ENCODE peak calls at places on chromosomes 4 and X, in eight cellular contexts. G is stomach; Q is HuH-7; H is activated CD4-positive, alpha-beta T cell treated with anti-CD3 and anti-CD28 coated beads, Interleukin-2, amount 50 U/mL, for 24 hours; S is NAMALWA; C is IMR-90; Z is AG08395; L is fibroblast of mammary gland. K is an unnamed sample.

GRCh38 chrX:57282568-57282967 is 3.9 kb upstream of the FAAH2 start:
- DNase-seq in G (no peak), Z (no peak), S (no peak), L (no peak), Q (no peak), C (no peak), H (no peak), K (no peak)

GRCh38 chrX:20267924-20268701 is 1.4 kb upstream of the RPS6KA3 start:
- DNase-seq in L (no peak), Q (no peak), C (no peak), S (no peak), G (peak), Z (peak), H (no peak), K (no peak)

GRCh38 chr4:113496698-113497097 is 264.8 kb downstream of the CAMK2D start:
- DNase-seq in H (no peak), G (no peak), C (no peak), L (peak), S (no peak), Z (no peak), Q (no peak), K (no peak)

GRCh38 chr4:141853091-141853734 is 216.8 kb downstream of the IL15 start:
- DNase-seq in Q (no peak), G (no peak), S (no peak), C (no peak), L (peak), H (no peak), Z (no peak), K (no peak)

GRCh38 chr4:39516407-39516966 is 10.8 kb downstream of the UGDH start:
- DNase-seq in H (no peak), G (no peak), S (no peak), C (no peak), Z (no peak), Q (no peak), L (no peak), K (no peak)

GRCh38 chr4:162485486-162485885 is 321.7 kb upstream of the FSTL5 start:
- DNase-seq in Q (no peak), Z (no peak), S (no peak), G (no peak), C (no peak), H (no peak), L (peak), K (peak)

GRCh38 chr4:82886145-82886942 is 4.6 kb downstream of the SEC31A start:
- DNase-seq in Q (no peak), H (no peak), G (no peak), Z (no peak), C (no peak), S (no peak), L (no peak), K (no peak)

GRCh38 chrX:17944833-17945497 is 83.9 kb upstream of the RAI2 start:
- DNase-seq in Q (no peak), L (peak), C (no peak), H (no peak), S (peak), G (no peak), Z (peak), K (peak)

GRCh38 chrX:151151668-151152267 is 24.6 kb upstream of the GPR50 start:
- DNase-seq in Q (no peak), L (peak), G (no peak), C (peak), S (peak), H (peak), Z (peak), K (peak)

GRCh38 chr4:2825184-2825506 is 18.5 kb upstream of the ADD1 start:
- DNase-seq in G (no peak), L (no peak), H (no peak), S (no peak), Z (no peak), Q (no peak), C (no peak), K (no peak)

GRCh38 chrX:152632445-152633097 is 5.1 kb upstream of the GABRQ start:
- DNase-seq in S (peak), Z (peak), H (peak), Q (peak), G (peak), C (peak), L (peak), K (peak)

GRCh38 chrX:65300104-65300809 is 234.3 kb downstream of the LAS1L start:
- DNase-seq in S (no peak), L (no peak), H (no peak), Z (no peak), C (no peak), G (no peak), Q (no peak), K (no peak)

GRCh38 chrX:49754238-49754857 is 58.6 kb upstream of the PAGE1 start:
- DNase-seq in L (peak), Q (peak), C (peak), G (peak), Z (peak), S (peak), H (peak), K (peak)

GRCh38 chr4:172842759-172843158 is 325.9 kb upstream of the GALNT7 start:
- DNase-seq in L (no peak), S (no peak), H (no peak), G (no peak), Z (no peak), Q (no peak), C (no peak), K (no peak)

GRCh38 chr4:56910172-56910967 is 2.7 kb downstream of the REST start:
- DNase-seq in C (no peak), Q (no peak), S (no peak), L (no peak), G (no peak), Z (no peak), H (no peak), K (no peak)

GRCh38 chr4:1842339-1842895 is 13.5 kb downstream of the LETM1 start:
- DNase-seq in Q (no peak), Z (no peak), S (no peak), G (no peak), C (no peak), L (no peak), H (no peak), K (no peak)

GRCh38 chrX:27435031-27435430 is 28.1 kb downstream of the PPP4R3C start:
- DNase-seq in H (no peak), Z (no peak), C (no peak), L (no peak), Q (no peak), S (no peak), G (no peak), K (no peak)

GRCh38 chr4:24988776-24989175 is 42.0 kb downstream of the LGI2 start:
- DNase-seq in H (no peak), Z (peak), G (no peak), Q (peak), L (peak), C (peak), S (no peak), K (no peak)

GRCh38 chr4:125837493-125838238 is 522.9 kb downstream of the FAT4 start:
- DNase-seq in Z (no peak), G (no peak), S (no peak), C (peak), H (no peak), L (no peak), Q (no peak), K (no peak)

GRCh38 chr4:145545538-145546224 is 64.0 kb downstream of the SMAD1 start:
- DNase-seq in C (peak), S (no peak), Q (no peak), Z (peak), G (peak), H (no peak), L (peak), K (peak)

GRCh38 chrX:148466292-148466691 is 34.1 kb upstream of the AFF2 start:
- DNase-seq in Z (no peak), L (peak), G (no peak), Q (no peak), S (no peak), C (no peak), H (no peak), K (peak)

GRCh38 chrX:44898411-44899221 is 25.6 kb downstream of the KDM6A start:
- DNase-seq in C (peak), S (peak), H (no peak), Z (no peak), L (no peak), G (peak), Q (no peak), K (no peak)

GRCh38 chr4:81740492-81740891 is 268.8 kb upstream of the RASGEF1B start:
- DNase-seq in Q (no peak), G (no peak), C (no peak), L (no peak), S (no peak), H (no peak), Z (no peak), K (no peak)

GRCh38 chrX:96314974-96315373 is 369.7 kb upstream of the DIAPH2 start:
- DNase-seq in H (no peak), L (peak), Q (no peak), Z (peak), C (peak), S (no peak), G (no peak), K (peak)

GRCh38 chr4:61505773-61506640 is 305.9 kb downstream of the ADGRL3 start:
- DNase-seq in H (no peak), Z (no peak), S (no peak), Q (no peak), L (no peak), G (no peak), C (no peak), K (no peak)

GRCh38 chr4:54077812-54078211 is 13.4 kb upstream of the CHIC2 start:
- DNase-seq in S (no peak), G (no peak), Q (no peak), Z (no peak), L (peak), C (peak), H (no peak), K (no peak)

GRCh38 chr4:163395758-163396157 is 52.1 kb downstream of the NPY5R start:
- DNase-seq in H (no peak), C (no peak), S (no peak), G (no peak), L (no peak), Z (no peak), Q (no peak), K (no peak)